ENCODE peak calls at places on chromosomes 11 and 22, in seven cellular contexts. T, L, B, E, Z, K and O are unnamed samples.
A peak's percentile ranks its signal among the peaks of the same experiment; 100 is the strongest.

GRCh38 chr11:9757809-9758675 is 94.2 kb downstream of the SWAP70 start:
- DNase-seq in T (peak; percentile 88), L (peak; percentile 73), B (peak; percentile 90), E (peak; percentile 94), Z (peak; percentile 89), K (peak; percentile 42), O (peak; percentile 87)

GRCh38 chr11:130068986-130069683 is 559 bp upstream of the APLP2 start:
- DNase-seq in T (peak; percentile 91), L (peak; percentile 67), B (no peak), E (peak; percentile 88), Z (no peak), K (peak; percentile 35), O (peak; percentile 82)

GRCh38 chr11:13260196-13260962 is 17.2 kb upstream of the BMAL1 start:
- DNase-seq in T (no peak), L (no peak), B (no peak), E (no peak), Z (no peak), K (no peak), O (no peak)

GRCh38 chr11:12157241-12157661 is 46.9 kb downstream of the MICAL2 start:
- DNase-seq in T (peak; percentile 29), L (no peak), B (no peak), E (no peak), Z (no peak), K (no peak), O (no peak)

GRCh38 chr22:32338757-32339156 is 18.9 kb upstream of the RFPL3 start:
- DNase-seq in T (no peak), L (no peak), B (peak; percentile 1), E (no peak), Z (peak; percentile 8), K (no peak), O (no peak)

GRCh38 chr11:116366980-116367640 is 405.7 kb downstream of the BUD13 start:
- DNase-seq in T (no peak), L (no peak), B (no peak), E (no peak), Z (no peak), K (no peak), O (no peak)

GRCh38 chr11:134537296-134537695 is 125.3 kb upstream of the B3GAT1 start:
- DNase-seq in T (peak; percentile 5), L (no peak), B (no peak), E (no peak), Z (no peak), K (no peak), O (peak; percentile 25)

GRCh38 chr22:50526849-50527801 is 1.7 kb upstream of the SCO2 start:
- DNase-seq in T (no peak), L (peak; percentile 45), B (peak; percentile 51), E (peak; percentile 74), Z (no peak), K (no peak), O (peak; percentile 72)

GRCh38 chr22:19063581-19064353 is 58.4 kb downstream of the DGCR2 start:
- DNase-seq in T (no peak), L (no peak), B (no peak), E (no peak), Z (no peak), K (no peak), O (no peak)

GRCh38 chr22:46682011-46682731 is 55.9 kb downstream of the CERK start:
- DNase-seq in T (no peak), L (no peak), B (no peak), E (no peak), Z (no peak), K (no peak), O (no peak)

GRCh38 chr22:39820266-39820665 is 73.3 kb downstream of the ENTHD1 start:
- DNase-seq in T (no peak), L (no peak), B (no peak), E (no peak), Z (no peak), K (peak; percentile 18), O (no peak)

GRCh38 chr11:132904566-132904965 is 627.7 kb downstream of the OPCML start:
- DNase-seq in T (no peak), L (no peak), B (no peak), E (no peak), Z (no peak), K (no peak), O (no peak)

GRCh38 chr11:105032495-105032894 is 2.4 kb downstream of the CASP1 start:
- DNase-seq in T (no peak), L (no peak), B (no peak), E (no peak), Z (no peak), K (no peak), O (no peak)

GRCh38 chr22:50621491-50621880 is 6.5 kb downstream of the ARSA start:
- DNase-seq in T (no peak), L (no peak), B (no peak), E (no peak), Z (no peak), K (no peak), O (no peak)

GRCh38 chr11:36672815-36673450 is 74.9 kb upstream of the RAG2 start:
- DNase-seq in T (no peak), L (no peak), B (no peak), E (no peak), Z (no peak), K (peak; percentile 38), O (peak; percentile 18)

GRCh38 chr11:64121637-64122410 is 44.1 kb downstream of the MACROD1 start:
- DNase-seq in T (no peak), L (no peak), B (no peak), E (no peak), Z (no peak), K (no peak), O (no peak)

GRCh38 chr11:86741489-86742435 is 58.6 kb upstream of the PRSS23 start:
- DNase-seq in T (no peak), L (no peak), B (no peak), E (no peak), Z (no peak), K (no peak), O (no peak)

GRCh38 chr11:109320595-109320994 is 101.4 kb upstream of the C11orf87 start:
- DNase-seq in T (no peak), L (no peak), B (no peak), E (no peak), Z (no peak), K (peak; percentile 57), O (no peak)

GRCh38 chr22:20130319-20130718 is 1.3 kb upstream of the ZDHHC8 start:
- DNase-seq in T (no peak), L (no peak), B (no peak), E (no peak), Z (no peak), K (no peak), O (no peak)

GRCh38 chr22:20129747-20130014 is 1.9 kb upstream of the ZDHHC8 start:
- DNase-seq in T (no peak), L (no peak), B (no peak), E (no peak), Z (no peak), K (no peak), O (no peak)

GRCh38 chr22:20127869-20128618 is 3.6 kb upstream of the ZDHHC8 start:
- DNase-seq in T (no peak), L (no peak), B (no peak), E (no peak), Z (no peak), K (no peak), O (no peak)

GRCh38 chr22:20128619-20128901 is 3.0 kb upstream of the ZDHHC8 start:
- DNase-seq in T (no peak), L (no peak), B (no peak), E (no peak), Z (no peak), K (no peak), O (no peak)

GRCh38 chr22:20128902-20129746 is 2.5 kb upstream of the ZDHHC8 start:
- DNase-seq in T (no peak), L (peak; percentile 45), B (no peak), E (no peak), Z (peak; percentile 37), K (no peak), O (peak; percentile 58)
- TF ChIP-seq CTCF in T (no peak), L (peak; percentile 39), B (no peak), E (peak; percentile 24), Z (no peak), K (peak; percentile 49), O (peak; percentile 46)

DNA sequence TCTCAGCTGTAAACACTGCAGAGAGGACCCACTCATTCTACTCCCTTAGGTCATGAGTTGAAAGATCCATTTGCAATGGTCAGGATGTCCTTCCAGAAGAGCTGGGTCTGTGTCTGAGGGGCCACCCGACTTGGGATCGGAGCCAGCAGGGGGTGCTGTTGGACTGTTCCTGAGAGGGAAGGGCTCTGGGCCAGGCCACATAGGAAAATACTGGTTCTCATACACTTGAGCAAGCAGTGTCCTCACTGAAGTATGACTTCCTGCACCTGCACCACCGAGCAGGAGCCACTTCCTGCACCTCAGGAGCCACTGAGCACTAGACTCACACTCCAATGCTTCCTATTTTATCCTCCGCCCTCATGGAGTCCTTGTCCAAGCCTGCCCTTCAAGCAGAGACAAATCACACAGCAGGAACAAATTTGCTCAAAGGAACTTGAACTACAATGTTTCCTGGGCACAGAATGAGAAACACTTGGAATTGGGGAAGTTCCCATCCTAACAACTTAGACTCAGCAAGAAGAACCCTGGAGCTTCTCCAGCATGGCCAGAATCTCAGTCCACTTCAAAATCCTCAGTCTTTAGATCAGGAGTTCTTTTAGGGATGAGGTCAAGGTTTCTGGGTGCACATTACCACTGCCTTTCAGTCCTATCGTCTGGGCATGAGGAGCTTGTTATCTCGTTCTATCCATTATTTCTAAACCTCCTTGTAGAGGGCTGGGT is 36.6 kb upstream of the VPREB1 start:
- DNase-seq in T (no peak), L (no peak), B (no peak), E (peak; percentile 61), Z (peak; percentile 45), K (peak; percentile 69), O (peak; percentile 48)
- TF ChIP-seq POLR2A in T (no peak), L (no peak), B (no peak), E (no peak), Z (no peak), K (no peak), O (no peak)

DNA sequence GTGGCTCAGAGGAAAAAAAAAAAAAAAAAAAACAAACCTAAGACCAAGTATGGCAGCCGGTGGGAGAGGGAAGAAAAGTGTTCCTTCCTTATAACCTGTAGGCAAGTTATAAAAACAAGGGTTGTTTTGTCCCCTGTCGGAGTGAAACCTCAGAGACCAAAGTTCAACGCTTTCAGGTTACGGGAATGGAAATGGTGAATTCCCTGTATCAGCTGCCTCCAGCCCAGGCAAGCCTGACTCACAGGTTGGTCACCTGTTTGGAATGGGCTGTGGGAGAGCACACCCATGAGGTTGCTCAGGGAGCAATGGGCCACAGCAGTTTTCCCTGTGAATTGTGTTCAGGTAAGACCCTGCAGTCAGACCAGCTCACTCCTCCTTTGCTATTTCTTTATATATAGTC is 138.9 kb downstream of the ETS1 start:
- DNase-seq in T (no peak), L (no peak), B (no peak), E (no peak), Z (peak; percentile 80), K (peak; percentile 95), O (no peak)
- TF ChIP-seq CTCF in T (no peak), L (no peak), B (no peak), E (no peak), Z (no peak), K (no peak), O (no peak)

DNA sequence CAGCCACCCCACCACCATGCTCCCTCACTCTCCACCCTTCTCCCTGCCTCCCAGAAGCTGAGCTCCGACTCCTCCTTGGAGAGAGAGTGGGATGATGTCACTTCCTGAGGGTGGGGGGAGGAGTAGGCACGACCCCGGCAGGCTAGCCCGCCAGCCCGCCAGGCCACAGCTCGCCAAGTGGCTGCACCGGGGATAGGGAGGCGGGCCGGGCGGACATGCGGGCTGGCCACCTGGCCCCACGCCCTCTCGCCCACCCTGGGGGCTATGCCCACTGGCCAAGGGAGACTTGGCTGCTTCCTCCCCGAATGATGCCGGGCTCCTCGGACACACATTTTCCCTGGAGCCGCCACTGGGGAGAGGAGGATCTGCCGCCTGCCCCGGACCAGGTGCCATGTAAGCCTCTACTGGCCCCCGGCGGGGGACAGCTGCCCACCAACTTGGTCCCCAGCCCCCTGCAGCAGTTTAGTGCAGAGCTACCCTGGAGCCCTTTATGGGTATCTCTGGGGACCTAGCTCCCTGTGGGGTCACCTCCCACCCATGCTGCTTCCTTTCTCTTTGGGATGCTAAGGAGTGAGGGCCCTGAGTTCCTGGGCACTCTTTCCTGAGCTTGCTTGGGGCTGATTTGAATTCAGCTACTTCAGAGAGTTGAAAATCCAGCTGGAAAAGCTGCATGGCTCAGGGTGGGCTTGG is 33.7 kb upstream of the MYRF start:
- DNase-seq in T (peak; percentile 82), L (no peak), B (peak; percentile 75), E (no peak), Z (no peak), K (no peak), O (no peak)
- TF ChIP-seq POLR2A in T (peak; percentile 25), L (no peak), B (no peak), E (no peak), Z (no peak), K (no peak), O (no peak)